ENCODE peak calls at places on chromosome 10, in ten cellular contexts. W is mucosa of descending colon; Y is activated CD4-positive, alpha-beta T cell treated with anti-CD3 and anti-CD28 coated beads, Interleukin-2, amount 50 U/mL, for 1 hour; X is NCI-H1105; K is fibroblast of mammary gland; J is activated T-helper 9 cell treated with anti-CD3 and anti-CD28 coated beads, Interleukin-2, amount 50 U/mL, for 16 hours; S is HAP-1; D is anterior cingulate cortex; C is activated CD8-positive, alpha-beta memory T cell treated with anti-CD3 and anti-CD28 coated beads, Interleukin-2, amount 50 U/mL, for 48 hours; N is PC-3. Q is an unnamed sample.

GRCh38 chr10:482848-483247 is 206.6 kb downstream of the DIP2C start:
- DNase-seq in W (no peak), Y (no peak), X (no peak), K (no peak), J (no peak), S (no peak), D (no peak), C (no peak), N (no peak), Q (no peak)

GRCh38 chr10:132961864-132962622 is 19.7 kb upstream of the CFAP46 start:
- DNase-seq in W (peak), Y (peak), X (peak), K (peak), J (peak), S (peak), D (no peak), C (peak), N (peak), Q (peak)

GRCh38 chr10:80407836-80408197 is 534 bp upstream of the PRXL2A start:
- DNase-seq in W (peak), Y (peak), X (no peak), K (peak), J (peak), S (no peak), D (no peak), C (peak), N (no peak), Q (no peak)

GRCh38 chr10:86110156-86110786 is 256.3 kb downstream of the GRID1 start:
- DNase-seq in W (no peak), Y (no peak), X (no peak), K (no peak), J (no peak), S (no peak), D (no peak), C (peak), N (no peak), Q (no peak)

GRCh38 chr10:96205580-96205979 is 65.8 kb downstream of the BLNK start:
- DNase-seq in W (no peak), Y (no peak), X (no peak), K (no peak), J (no peak), S (no peak), D (no peak), C (no peak), N (no peak), Q (no peak)

GRCh38 chr10:6918305-6918704 is 338.2 kb upstream of the PRKCQ start:
- DNase-seq in W (peak), Y (peak), X (no peak), K (peak), J (peak), S (peak), D (no peak), C (peak), N (no peak), Q (no peak)

GRCh38 chr10:98963608-98964007 is 272.0 kb downstream of the HPSE2 start:
- DNase-seq in W (no peak), Y (no peak), X (no peak), K (peak), J (no peak), S (no peak), D (no peak), C (no peak), N (no peak), Q (peak)

GRCh38 chr10:80081801-80082750 is 3.6 kb downstream of the TMEM254 start:
- DNase-seq in W (no peak), Y (no peak), X (no peak), K (peak), J (no peak), S (no peak), D (no peak), C (no peak), N (peak), Q (peak)

GRCh38 chr10:82621680-82622079 is 746.7 kb downstream of the NRG3 start:
- DNase-seq in W (no peak), Y (no peak), X (no peak), K (no peak), J (no peak), S (no peak), D (no peak), C (no peak), N (no peak), Q (no peak)

GRCh38 chr10:132523561-132524442 is 13.8 kb upstream of the INPP5A start:
- DNase-seq in W (no peak), Y (no peak), X (no peak), K (no peak), J (no peak), S (no peak), D (no peak), C (no peak), N (no peak), Q (no peak)

GRCh38 chr10:12504176-12504575 is 154.8 kb downstream of the CAMK1D start:
- DNase-seq in W (no peak), Y (no peak), X (no peak), K (no peak), J (no peak), S (no peak), D (no peak), C (peak), N (no peak), Q (no peak)

Q was measured in IMR-90.